ENCODE peak calls at places on chromosomes 5 and 9, in nine cellular contexts. U, J, E, L, P, G, Z, X and M are unnamed samples.

GRCh38 chr9:76707510-76707909 is 56.7 kb upstream of the PCA3 start:
- DNase-seq in J (no peak), G (no peak), E (no peak), U (no peak), L (no peak), X (no peak), Z (no peak), P (no peak), M (no peak)

GRCh38 chr5:74294231-74294705 is 346.3 kb downstream of the ENC1 start:
- DNase-seq in G (no peak), J (no peak), Z (no peak), L (no peak), U (no peak), E (no peak), X (no peak), P (no peak), M (peak; percentile 54)

GRCh38 chr9:13378171-13378570 is 98.7 kb upstream of the MPDZ start:
- DNase-seq in G (no peak), J (no peak), L (no peak), Z (no peak), E (no peak), P (no peak), X (no peak), U (no peak), M (no peak)

GRCh38 chr5:168409601-168410458 is 76.4 kb upstream of the RARS1 start:
- DNase-seq in E (peak; percentile 58), Z (peak; percentile 6), G (peak; percentile 24), J (peak; percentile 9), P (no peak), L (peak; percentile 74), X (no peak), U (no peak), M (no peak)

GRCh38 chr9:100590481-100590880 is 12.6 kb downstream of the CAVIN4 start:
- DNase-seq in P (no peak), L (peak; percentile 70), J (no peak), G (no peak), U (no peak), E (peak; percentile 49), X (no peak), Z (no peak), M (no peak)

GRCh38 chr9:127057970-127058644 is 64.3 kb downstream of the ANGPTL2 start:
- DNase-seq in L (no peak), E (peak; percentile 26), Z (no peak), U (no peak), G (no peak), J (no peak), P (no peak), X (no peak), M (peak; percentile 67)

GRCh38 chr9:122206118-122207046 is 22.4 kb downstream of the LHX6 start:
- DNase-seq in L (peak; percentile 81), J (peak; percentile 8), P (no peak), U (no peak), G (no peak), Z (no peak), X (no peak), E (peak; percentile 90), M (no peak)

GRCh38 chr5:150626853-150627276 is 13.6 kb upstream of the SYNPO start:
- DNase-seq in Z (no peak), J (no peak), L (no peak), U (peak; percentile 62), G (no peak), P (no peak), E (no peak), X (no peak), M (peak; percentile 89)

GRCh38 chr5:11903121-11903613 is 1.1 kb downstream of the CTNND2 start:
- DNase-seq in J (no peak), X (no peak), U (peak; percentile 12), E (no peak), G (peak; percentile 67), L (no peak), Z (no peak), P (no peak), M (no peak)

GRCh38 chr5:59725393-59725768 is 168.1 kb downstream of the PDE4D start:
- DNase-seq in G (no peak), L (peak; percentile 38), Z (no peak), X (no peak), P (no peak), J (no peak), E (no peak), U (no peak), M (no peak)

GRCh38 chr9:34179528-34180138 is 790 bp downstream of the UBAP1 start:
- DNase-seq in Z (no peak), P (no peak), G (no peak), U (no peak), X (no peak), L (peak; percentile 38), J (peak; percentile 35), E (peak; percentile 32), M (no peak)